ENCODE peak calls at places on chromosomes 7 and 10, in five cellular contexts. One of them, this sample, is unnamed.

GRCh38 chr10:24618401-24618800 is 105.3 kb downstream of the ARHGAP21 start:
- DNase-seq in body of pancreas: no peak
- DNase-seq in upper lobe of right lung: no peak
- DNase-seq in cardiac muscle cell: no peak
- DNase-seq in Panc1: no peak
- DNase-seq in this sample: no peak

GRCh38 chr7:80918406-80918805 is 445 bp downstream of the SEMA3C start:
- DNase-seq in cardiac muscle cell: peak
- DNase-seq in upper lobe of right lung: no peak
- DNase-seq in body of pancreas: no peak
- DNase-seq in Panc1: no peak
- DNase-seq in this sample: no peak

GRCh38 chr10:124465003-124465776 is 3.6 kb downstream of the LHPP start:
- DNase-seq in cardiac muscle cell: no peak
- DNase-seq in Panc1: no peak
- DNase-seq in upper lobe of right lung: no peak
- DNase-seq in body of pancreas: no peak
- DNase-seq in this sample: no peak

GRCh38 chr7:73560035-73560835 is 2.7 kb upstream of the BCL7B start:
- DNase-seq in Panc1: peak
- DNase-seq in upper lobe of right lung: no peak
- DNase-seq in body of pancreas: no peak
- DNase-seq in cardiac muscle cell: peak
- DNase-seq in this sample: peak

GRCh38 chr7:102214477-102215072 is 72.1 kb upstream of the SH2B2 start:
- DNase-seq in Panc1: no peak
- DNase-seq in body of pancreas: no peak
- DNase-seq in cardiac muscle cell: no peak
- DNase-seq in upper lobe of right lung: no peak
- DNase-seq in this sample: no peak

GRCh38 chr7:19119901-19120486 is 2.6 kb upstream of the TWIST1 start:
- DNase-seq in body of pancreas: no peak
- DNase-seq in upper lobe of right lung: no peak
- DNase-seq in cardiac muscle cell: no peak
- DNase-seq in Panc1: no peak
- DNase-seq in this sample: no peak

GRCh38 chr10:63987212-63987611 is 466.0 kb downstream of the REEP3 start:
- DNase-seq in Panc1: no peak
- DNase-seq in upper lobe of right lung: no peak
- DNase-seq in cardiac muscle cell: no peak
- DNase-seq in body of pancreas: no peak
- DNase-seq in this sample: no peak

GRCh38 chr10:8312861-8313260 is 258.4 kb downstream of the GATA3 start:
- DNase-seq in Panc1: no peak
- DNase-seq in cardiac muscle cell: peak
- DNase-seq in upper lobe of right lung: no peak
- DNase-seq in body of pancreas: no peak
- DNase-seq in this sample: no peak

GRCh38 chr7:290554-291301 is 758 bp downstream of the FOXL3 start:
- DNase-seq in cardiac muscle cell: no peak
- DNase-seq in Panc1: no peak
- DNase-seq in upper lobe of right lung: peak
- DNase-seq in body of pancreas: no peak
- DNase-seq in this sample: no peak

GRCh38 chr7:26334171-26334570 is 42.5 kb downstream of the SNX10 start:
- DNase-seq in Panc1: no peak
- DNase-seq in cardiac muscle cell: no peak
- DNase-seq in upper lobe of right lung: no peak
- DNase-seq in body of pancreas: no peak
- DNase-seq in this sample: no peak

GRCh38 chr10:24858244-24858907 is 94.0 kb downstream of the PRTFDC1 start:
- DNase-seq in body of pancreas: no peak
- DNase-seq in upper lobe of right lung: no peak
- DNase-seq in Panc1: no peak
- DNase-seq in cardiac muscle cell: peak
- DNase-seq in this sample: no peak

GRCh38 chr7:34260282-34260681 is 354.9 kb downstream of the BMPER start:
- DNase-seq in Panc1: no peak
- DNase-seq in upper lobe of right lung: no peak
- DNase-seq in body of pancreas: peak
- DNase-seq in cardiac muscle cell: peak
- DNase-seq in this sample: peak

GRCh38 chr7:134757938-134758337 is 21.5 kb upstream of the CALD1 start:
- DNase-seq in cardiac muscle cell: no peak
- DNase-seq in body of pancreas: no peak
- DNase-seq in Panc1: no peak
- DNase-seq in upper lobe of right lung: no peak
- DNase-seq in this sample: no peak

DNA sequence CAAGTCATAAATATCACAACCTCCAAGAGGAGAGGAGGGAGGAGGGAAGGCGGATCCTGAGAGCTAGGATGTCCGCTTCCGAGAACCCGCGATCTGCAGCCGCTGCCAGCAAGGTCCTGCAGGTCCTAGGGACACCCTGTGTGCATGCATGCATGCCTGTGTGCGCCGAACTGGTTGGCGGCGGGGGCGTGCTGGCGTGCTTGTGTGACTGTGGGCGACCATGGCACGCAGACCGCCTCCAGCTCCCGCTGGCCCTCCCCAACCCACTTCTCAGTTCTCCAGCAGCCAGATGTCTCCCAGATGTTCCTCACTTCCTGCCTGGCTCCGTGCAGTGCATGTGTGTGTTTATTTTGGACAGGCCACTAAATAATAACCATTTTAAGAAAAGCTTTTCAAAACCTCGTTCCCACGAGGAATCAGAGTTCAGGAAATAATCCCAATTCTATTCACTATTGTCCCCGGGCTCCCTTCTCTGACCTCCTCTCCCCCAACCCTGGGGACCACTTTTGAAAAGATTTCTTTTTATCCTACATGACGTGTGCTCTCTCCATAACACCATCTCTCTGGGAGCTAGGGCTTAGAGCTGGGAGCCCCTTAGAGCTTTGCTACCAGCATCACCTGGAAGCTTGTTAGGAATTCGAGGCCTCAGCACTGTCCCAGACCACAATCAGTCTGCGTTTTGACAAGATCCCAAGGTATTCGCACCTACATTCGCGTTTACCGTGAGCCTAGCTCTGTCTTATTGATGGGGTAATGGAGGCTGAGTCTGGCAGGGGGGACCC is 32.5 kb downstream of the UNC5B start:
- DNase-seq in body of pancreas: peak
- DNase-seq in Panc1: no peak
- DNase-seq in cardiac muscle cell: peak
- DNase-seq in upper lobe of right lung: no peak
- DNase-seq in this sample: no peak
- H3K4me3 ChIP-seq in body of pancreas: no peak
- H3K4me3 ChIP-seq in Panc1: no peak
- H3K4me3 ChIP-seq in cardiac muscle cell: no peak
- H3K4me3 ChIP-seq in upper lobe of right lung: peak
- H3K4me3 ChIP-seq in this sample: no peak

DNA sequence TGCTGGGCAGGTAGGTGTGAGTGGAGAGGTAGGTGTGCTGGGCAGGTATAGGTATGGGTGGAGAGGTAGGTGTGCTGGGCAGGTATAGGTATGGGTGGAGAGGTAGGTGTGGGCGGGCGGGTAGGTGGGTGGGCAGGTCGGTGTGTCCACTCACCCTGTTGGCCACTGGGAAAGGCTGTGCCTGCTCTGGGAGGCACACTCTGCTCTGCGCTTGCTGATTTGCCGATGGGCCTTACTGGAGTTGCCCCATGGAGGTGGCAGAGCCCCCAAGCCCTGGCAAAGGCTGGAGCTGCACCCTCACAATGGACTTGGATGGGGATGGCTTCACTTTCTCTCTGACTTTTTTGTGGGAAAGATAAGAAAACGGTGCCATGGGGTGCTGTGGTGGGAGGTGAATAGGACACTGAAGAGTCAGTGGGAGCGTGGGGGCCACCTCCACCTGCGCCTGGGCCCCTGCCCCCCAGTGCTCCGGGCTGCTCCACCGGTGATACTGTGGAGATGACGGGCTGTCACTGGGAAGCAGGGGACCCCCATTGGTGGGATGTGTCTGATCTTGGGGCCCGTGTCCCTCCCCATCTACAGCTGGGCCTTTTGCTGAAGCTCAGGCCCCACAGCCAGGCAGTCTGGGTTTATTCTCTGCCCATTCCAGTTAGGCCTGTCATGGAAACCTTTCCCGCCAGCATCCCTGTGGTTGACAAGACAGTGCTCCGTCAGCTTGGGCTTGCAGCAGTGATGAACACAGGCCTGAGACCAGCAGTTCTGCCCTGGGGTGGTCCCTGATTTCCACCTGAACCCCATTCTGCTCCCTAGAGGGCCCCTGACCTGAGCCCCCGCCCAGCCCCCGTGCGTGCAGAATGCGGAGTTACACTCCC is 75.0 kb downstream of the NKX6-2 start:
- DNase-seq in cardiac muscle cell: no peak
- DNase-seq in body of pancreas: no peak
- DNase-seq in Panc1: no peak
- DNase-seq in upper lobe of right lung: peak
- DNase-seq in this sample: no peak
- TF ChIP-seq CTCF in cardiac muscle cell: no peak
- TF ChIP-seq CTCF in body of pancreas: no peak
- TF ChIP-seq CTCF in Panc1: no peak
- TF ChIP-seq CTCF in upper lobe of right lung: no peak
- TF ChIP-seq CTCF in this sample: no peak

GRCh38 chr10:101062231-101063161 is 707 bp downstream of the KAZALD1 start:
- DNase-seq in cardiac muscle cell: peak
- DNase-seq in body of pancreas: peak
- DNase-seq in Panc1: no peak
- DNase-seq in upper lobe of right lung: peak
- DNase-seq in this sample: no peak
- H3K4me3 ChIP-seq in cardiac muscle cell: peak
- H3K4me3 ChIP-seq in body of pancreas: no peak
- H3K4me3 ChIP-seq in Panc1: peak
- H3K4me3 ChIP-seq in upper lobe of right lung: peak
- H3K4me3 ChIP-seq in this sample: peak

DNA sequence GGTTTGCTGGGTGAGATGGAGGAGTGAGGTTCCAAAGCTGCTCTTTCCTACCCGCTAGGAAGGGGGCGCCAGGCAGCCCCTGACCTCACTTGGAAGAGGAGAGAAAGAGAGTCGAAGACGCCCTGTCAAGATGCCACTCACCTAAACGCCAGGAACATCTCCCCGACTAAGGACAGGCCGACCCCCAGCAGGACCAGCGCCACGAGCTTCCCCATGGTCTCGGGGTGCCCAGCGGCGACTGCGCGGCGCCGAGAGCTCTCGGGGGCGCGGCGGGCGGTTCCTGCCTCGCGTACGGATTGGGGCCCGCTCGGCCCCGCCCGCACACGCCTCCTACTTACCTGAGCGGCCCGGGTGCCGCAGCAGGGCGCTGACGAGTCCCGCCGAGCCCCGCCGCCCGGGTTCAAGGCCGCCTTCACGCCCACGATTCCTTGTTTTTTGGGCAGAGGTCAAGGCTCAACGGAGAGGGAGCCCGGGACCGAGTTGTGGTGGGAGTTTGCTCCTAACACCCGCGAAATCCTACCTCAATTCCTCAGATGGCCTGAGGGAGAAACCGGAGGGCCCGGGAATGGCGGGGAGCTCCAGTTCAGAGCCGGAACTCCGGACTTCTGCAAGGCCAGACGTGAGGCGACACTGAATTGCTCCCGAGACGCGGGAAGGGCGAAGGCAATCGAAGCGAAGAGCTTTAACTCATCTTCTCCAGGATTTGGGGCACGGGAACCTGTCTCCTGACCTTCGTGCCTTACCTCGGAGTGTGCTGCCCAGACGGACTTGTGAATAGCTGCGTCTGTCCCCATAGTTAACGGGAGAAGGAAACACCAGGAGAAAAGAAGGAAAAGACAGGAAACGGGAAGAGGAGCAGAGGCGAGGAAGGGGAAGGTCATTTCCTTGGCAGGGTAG is at the start of gene PON3:
- DNase-seq in Panc1: peak
- DNase-seq in body of pancreas: peak
- DNase-seq in cardiac muscle cell: peak
- DNase-seq in upper lobe of right lung: peak
- DNase-seq in this sample: no peak
- TF ChIP-seq CTCF in Panc1: peak
- TF ChIP-seq CTCF in body of pancreas: peak
- TF ChIP-seq CTCF in cardiac muscle cell: peak
- TF ChIP-seq CTCF in upper lobe of right lung: peak
- TF ChIP-seq CTCF in this sample: no peak

GRCh38 chr10:131933016-131933694 is 32.3 kb downstream of the PPP2R2D start:
- DNase-seq in body of pancreas: no peak
- DNase-seq in Panc1: no peak
- DNase-seq in cardiac muscle cell: no peak
- DNase-seq in upper lobe of right lung: peak
- DNase-seq in this sample: no peak

GRCh38 chr10:131933695-131934086 is 32.9 kb downstream of the PPP2R2D start:
- DNase-seq in upper lobe of right lung: no peak
- DNase-seq in cardiac muscle cell: no peak
- DNase-seq in Panc1: no peak
- DNase-seq in body of pancreas: no peak
- DNase-seq in this sample: no peak

GRCh38 chr10:131930150-131930549 is 29.3 kb downstream of the PPP2R2D start:
- DNase-seq in Panc1: no peak
- DNase-seq in body of pancreas: no peak
- DNase-seq in cardiac muscle cell: no peak
- DNase-seq in upper lobe of right lung: peak
- DNase-seq in this sample: no peak

GRCh38 chr10:131930586-131931330 is 29.9 kb downstream of the PPP2R2D start:
- DNase-seq in upper lobe of right lung: peak
- DNase-seq in Panc1: no peak
- DNase-seq in cardiac muscle cell: no peak
- DNase-seq in body of pancreas: no peak
- DNase-seq in this sample: no peak

GRCh38 chr10:131931981-131932380 is 31.2 kb downstream of the PPP2R2D start:
- DNase-seq in body of pancreas: no peak
- DNase-seq in cardiac muscle cell: no peak
- DNase-seq in upper lobe of right lung: peak
- DNase-seq in Panc1: no peak
- DNase-seq in this sample: no peak
- H3K4me3 ChIP-seq in body of pancreas: no peak
- H3K4me3 ChIP-seq in cardiac muscle cell: no peak
- H3K4me3 ChIP-seq in upper lobe of right lung: no peak
- H3K4me3 ChIP-seq in Panc1: no peak
- H3K4me3 ChIP-seq in this sample: no peak

DNA sequence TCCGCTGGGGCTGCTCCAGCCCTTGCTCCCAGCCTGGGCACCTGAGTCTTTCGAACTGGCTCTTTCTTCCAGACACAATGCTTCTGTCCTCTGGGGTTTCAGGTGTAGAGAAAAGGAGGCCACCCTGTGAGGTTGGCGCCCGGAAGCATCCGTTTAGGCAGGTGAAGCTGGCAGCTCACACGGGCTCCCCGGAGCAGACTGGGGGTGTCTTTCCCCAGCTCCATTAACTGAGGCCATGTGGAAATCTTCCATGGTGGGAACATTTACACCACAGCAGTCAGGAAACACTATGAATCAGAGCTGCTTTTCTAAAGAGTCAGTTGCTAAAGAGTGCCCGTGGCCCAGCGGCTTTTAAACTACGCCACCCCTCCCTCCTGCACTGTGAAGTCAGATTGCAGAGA is 29.2 kb downstream of the PRKAG2 start:
- DNase-seq in body of pancreas: no peak
- DNase-seq in upper lobe of right lung: peak
- DNase-seq in Panc1: no peak
- DNase-seq in cardiac muscle cell: peak
- DNase-seq in this sample: no peak
- TF ChIP-seq CTCF in body of pancreas: no peak
- TF ChIP-seq CTCF in upper lobe of right lung: no peak
- TF ChIP-seq CTCF in Panc1: no peak
- TF ChIP-seq CTCF in cardiac muscle cell: no peak
- TF ChIP-seq CTCF in this sample: no peak

This sample was measured in epithelial cell of proximal tubule.